ENCODE peak calls at places on chromosomes 16 and 17, in ten cellular contexts. E is ELR; N is stimulated activated CD4-positive, alpha-beta T cell treated with anti-CD3 and anti-CD28 coated beads, Interleukin-2, amount 100 ng/mL, for 48 hours; D is SK-N-DZ; U is left lobe of liver; A is AG04450; I is dorsolateral prefrontal cortex; Z is GM13977; J is activated CD4-positive, CD25-positive, alpha-beta regulatory T cell; G is NCI-H2171 treated with DMSO at 0.1 percent for 48 hours. L is an unnamed sample.

GRCh38 chr17:49218941-49219913 is 8.7 kb downstream of the ABI3 start:
- DNase-seq in A (no peak), E (no peak), N (no peak), I (no peak), U (no peak), D (no peak), Z (peak), J (no peak), G (no peak), L (no peak)

GRCh38 chr17:49753959-49754391 is 10.0 kb downstream of the FAM117A start:
- DNase-seq in D (no peak), N (no peak), Z (no peak), G (no peak), I (no peak), A (no peak), U (no peak), E (no peak), J (no peak), L (no peak)

GRCh38 chr17:79801156-79802038 is 4.5 kb upstream of the CBX8 start:
- DNase-seq in N (no peak), A (no peak), G (no peak), I (no peak), Z (no peak), E (no peak), D (no peak), J (no peak), U (peak), L (no peak)

GRCh38 chr17:1628856-1629646 is 417 bp upstream of the SLC43A2 start:
- DNase-seq in N (peak), U (peak), E (peak), J (peak), A (peak), Z (peak), I (peak), D (peak), G (peak), L (peak)

GRCh38 chr17:41967921-41968578 is 1.5 kb downstream of the CNP start:
- DNase-seq in A (no peak), N (no peak), I (no peak), Z (no peak), J (no peak), D (no peak), E (no peak), U (no peak), G (no peak), L (no peak)

GRCh38 chr17:1577186-1577585 is 14.6 kb upstream of the PITPNA start:
- DNase-seq in U (peak), A (peak), E (peak), D (no peak), G (no peak), N (no peak), I (peak), Z (peak), J (no peak), L (peak)

GRCh38 chr16:84986102-84986501 is 25.2 kb downstream of the ZDHHC7 start:
- DNase-seq in J (no peak), D (no peak), I (peak), U (no peak), A (no peak), G (no peak), Z (no peak), E (no peak), N (peak), L (no peak)

GRCh38 chr16:30786115-30786935 is 680 bp downstream of the ZNF629 start:
- DNase-seq in E (peak), G (no peak), D (peak), N (no peak), A (no peak), I (no peak), Z (no peak), J (no peak), U (no peak), L (peak)

GRCh38 chr16:12829096-12829888 is 25.6 kb upstream of the CPPED1 start:
- DNase-seq in G (no peak), J (no peak), E (no peak), A (no peak), U (no peak), D (no peak), N (no peak), I (no peak), Z (no peak), L (no peak)

GRCh38 chr17:19482571-19482970 is 51.1 kb upstream of the SLC47A1 start:
- DNase-seq in A (no peak), N (no peak), E (peak), D (no peak), Z (no peak), U (no peak), G (no peak), J (no peak), I (no peak), L (peak)

GRCh38 chr16:50585331-50585776 is 37.2 kb downstream of the NKD1 start:
- DNase-seq in E (no peak), D (no peak), J (no peak), N (no peak), Z (no peak), G (no peak), I (no peak), A (no peak), U (no peak), L (no peak)

GRCh38 chr16:84391151-84391873 is 23.0 kb downstream of the ATP2C2 start:
- DNase-seq in J (no peak), U (no peak), E (no peak), Z (no peak), A (no peak), D (no peak), N (no peak), G (no peak), I (no peak), L (no peak)

GRCh38 chr17:9200197-9200662 is 178.9 kb downstream of the NTN1 start:
- DNase-seq in I (no peak), U (no peak), G (no peak), D (no peak), Z (no peak), N (no peak), J (no peak), A (no peak), E (no peak), L (no peak)

GRCh38 chr16:86211800-86212199 is 298.5 kb upstream of the FOXF1 start:
- DNase-seq in N (no peak), I (no peak), G (no peak), Z (no peak), D (no peak), U (no peak), A (no peak), E (peak), J (no peak), L (no peak)

GRCh38 chr16:53083123-53083522 is 28.3 kb downstream of the CHD9 start:
- DNase-seq in D (no peak), G (no peak), N (no peak), I (no peak), A (no peak), J (no peak), U (no peak), E (peak), Z (no peak), L (peak)

GRCh38 chr16:85335584-85336492 is 223.6 kb upstream of the CIBAR2 start:
- DNase-seq in G (no peak), E (peak), A (no peak), I (no peak), U (no peak), Z (no peak), D (no peak), N (no peak), J (no peak), L (peak)

GRCh38 chr17:73189417-73190099 is 3.3 kb upstream of the COG1 start:
- DNase-seq in E (peak), G (peak), I (peak), U (no peak), Z (peak), A (peak), D (peak), J (no peak), N (no peak), L (peak)

GRCh38 chr17:79005063-79005861 is 4.3 kb downstream of the CANT1 start:
- DNase-seq in N (no peak), J (no peak), Z (no peak), U (no peak), I (no peak), A (no peak), E (no peak), G (peak), D (no peak), L (no peak)

GRCh38 chr17:41651625-41652460 is 27.5 kb upstream of the KRT17 start:
- DNase-seq in J (no peak), G (peak), N (no peak), A (no peak), U (no peak), I (no peak), D (no peak), Z (no peak), E (no peak), L (no peak)

GRCh38 chr17:15957206-15957605 is 12.3 kb downstream of the ADORA2B start:
- DNase-seq in G (no peak), U (no peak), E (peak), I (no peak), A (no peak), D (no peak), J (no peak), N (no peak), Z (no peak), L (no peak)

GRCh38 chr17:47879028-47879585 is 16.9 kb upstream of the SP2 start:
- DNase-seq in Z (no peak), D (no peak), E (peak), I (no peak), U (no peak), N (no peak), J (no peak), G (no peak), A (no peak), L (peak)

GRCh38 chr17:75367312-75367711 is 38.2 kb downstream of the GRB2 start:
- DNase-seq in Z (no peak), U (no peak), J (no peak), G (no peak), N (no peak), E (peak), D (no peak), A (no peak), I (no peak), L (peak)

GRCh38 chr17:77909236-77909635 is 49.3 kb upstream of the TNRC6C start:
- DNase-seq in U (no peak), D (no peak), E (no peak), G (no peak), N (no peak), A (no peak), J (no peak), Z (no peak), I (no peak), L (no peak)

GRCh38 chr16:66703359-66704215 is 7.0 kb upstream of the CMTM4 start:
- DNase-seq in N (no peak), D (peak), J (no peak), I (no peak), G (peak), E (peak), Z (no peak), U (no peak), A (no peak), L (peak)

GRCh38 chr16:68756250-68757051 is 19.4 kb downstream of the CDH1 start:
- DNase-seq in D (no peak), Z (peak), E (no peak), N (peak), U (no peak), J (peak), G (peak), I (no peak), A (no peak), L (no peak)

GRCh38 chr16:69820926-69821541 is 58.9 kb downstream of the WWP2 start:
- DNase-seq in Z (no peak), U (no peak), E (no peak), G (peak), D (no peak), J (no peak), N (no peak), I (no peak), A (no peak), L (peak)

GRCh38 chr17:52049051-52049450 is 109.5 kb downstream of the CA10 start:
- DNase-seq in A (no peak), D (no peak), I (no peak), E (no peak), N (no peak), G (no peak), Z (no peak), U (no peak), J (no peak), L (no peak)

GRCh38 chr16:86823125-86823524 is 244.8 kb downstream of the FOXL1 start:
- DNase-seq in U (no peak), G (no peak), E (no peak), D (no peak), J (no peak), I (no peak), A (no peak), Z (no peak), N (no peak), L (no peak)